ENCODE peak calls at places on chromosomes 7 and 10, in seven cellular contexts. L is cardiac muscle cell; B is left ventricle myocardium inferior; Z is CD4-positive, CD25-positive, alpha-beta regulatory T cell; M is AG04450; G is prostate gland; T is MG63. C is an unnamed sample. For H3K27me3, the result is how much of the 10 kb centered on the place peaks cover.

GRCh38 chr10:53314856-53315255 is 542.3 kb upstream of the MBL2 start:
- DNase-seq in B (no peak), Z (no peak), L (peak), G (no peak), T (peak), M (peak), C (no peak)

GRCh38 chr10:85682621-85683020 is 684.0 kb downstream of the GRID1 start:
- DNase-seq in G (no peak), B (no peak), M (no peak), L (no peak), T (no peak), Z (no peak), C (no peak)

GRCh38 chr10:129841590-129841989 is 122.5 kb downstream of the EBF3 start:
- DNase-seq in L (no peak), G (no peak), Z (no peak), B (no peak), M (no peak), T (no peak), C (no peak)

GRCh38 chr7:84950836-84951235 is 236.0 kb downstream of the SEMA3D start:
- DNase-seq in L (no peak), M (no peak), Z (no peak), B (no peak), G (no peak), T (no peak), C (no peak)

GRCh38 chr10:58651040-58651439 is 138.4 kb downstream of the BICC1 start:
- DNase-seq in Z (no peak), L (no peak), G (no peak), T (no peak), M (no peak), B (no peak), C (no peak)

GRCh38 chr10:86673827-86674581 is 5.7 kb downstream of the LDB3 start:
- DNase-seq in T (no peak), G (no peak), L (no peak), B (no peak), Z (no peak), M (no peak), C (no peak)

GRCh38 chr7:152986369-152986768 is 226.8 kb downstream of the ACTR3B start:
- DNase-seq in Z (no peak), M (no peak), G (no peak), T (no peak), L (no peak), B (no peak), C (no peak)

GRCh38 chr10:112847778-112848177 is 102.3 kb upstream of the TCF7L2 start:
- DNase-seq in L (no peak), M (no peak), T (no peak), G (no peak), B (no peak), Z (no peak), C (no peak)

GRCh38 chr7:116443101-116443523 is 56.4 kb upstream of the CAV2 start:
- DNase-seq in M (peak), L (no peak), G (no peak), T (no peak), Z (no peak), B (no peak), C (no peak)

GRCh38 chr7:101702362-101702850 is 73.3 kb upstream of the MYL10 start:
- DNase-seq in G (peak), M (no peak), L (no peak), T (peak), B (no peak), Z (no peak), C (no peak)

GRCh38 chr7:157853076-157853788 is 516.4 kb downstream of the DNAJB6 start:
- DNase-seq in Z (no peak), B (no peak), M (no peak), T (no peak), G (no peak), L (no peak), C (no peak)

GRCh38 chr10:48234807-48235206 is 39.7 kb downstream of the FRMPD2 start:
- DNase-seq in T (no peak), G (no peak), L (no peak), Z (no peak), M (no peak), B (no peak), C (no peak)

GRCh38 chr7:90816511-90817142 is 220.5 kb downstream of the CDK14 start:
- DNase-seq in Z (no peak), B (no peak), M (peak), T (peak), G (peak), L (no peak), C (no peak)

GRCh38 chr7:103009466-103010219 is 65.0 kb downstream of the FBXL13 start:
- DNase-seq in Z (no peak), T (no peak), L (no peak), B (no peak), G (no peak), M (no peak), C (no peak)

GRCh38 chr10:110857265-110858158 is 14.2 kb upstream of the PDCD4 start:
- DNase-seq in T (no peak), Z (no peak), G (peak), L (no peak), M (peak), B (no peak), C (no peak)

GRCh38 chr10:102645388-102645740 is 1.1 kb downstream of the TRIM8 start:
- DNase-seq in G (peak), M (no peak), T (peak), L (peak), Z (no peak), B (peak), C (no peak)

GRCh38 chr7:30998180-30998579 is 34.4 kb downstream of the GHRHR start:
- DNase-seq in M (no peak), B (peak), G (no peak), L (no peak), T (no peak), Z (no peak), C (no peak)

GRCh38 chr10:35204650-35205319 is 78.1 kb downstream of the CREM start:
- DNase-seq in G (no peak), L (no peak), Z (no peak), T (no peak), B (no peak), M (no peak), C (no peak)

GRCh38 chr7:141915565-141915964 is 634 bp upstream of the OR9A4 start:
- DNase-seq in M (no peak), B (no peak), T (no peak), L (no peak), G (no peak), Z (no peak), C (no peak)

GRCh38 chr10:72016608-72017310 is 52.6 kb downstream of the CHST3 start:
- DNase-seq in M (no peak), G (no peak), Z (no peak), L (no peak), T (no peak), B (peak), C (no peak)

GRCh38 chr10:1578392-1579140 is 158.8 kb downstream of the ADARB2 start:
- DNase-seq in G (no peak), L (no peak), Z (no peak), M (no peak), T (no peak), B (no peak), C (no peak)

GRCh38 chr7:112080441-112080840 is 125.8 kb downstream of the DOCK4 start:
- DNase-seq in L (no peak), M (peak), Z (no peak), T (peak), B (no peak), G (no peak), C (no peak)

GRCh38 chr7:18508441-18509427 is 13.2 kb downstream of the HDAC9 start:
- DNase-seq in Z (no peak), G (no peak), B (no peak), M (peak), T (peak), L (peak), C (no peak)

GRCh38 chr10:42782446-42783180 is at the start of gene BMS1:
- DNase-seq in L (peak), M (peak), Z (peak), T (peak), B (peak), G (peak), C (peak)

GRCh38 chr7:17618652-17618974 is 320.2 kb downstream of the AHR start:
- DNase-seq in G (no peak), Z (no peak), L (no peak), T (no peak), B (no peak), M (no peak), C (no peak)

GRCh38 chr10:119221201-119221600 is 13.8 kb downstream of the GRK5 start:
- DNase-seq in T (no peak), G (no peak), B (no peak), M (no peak), Z (no peak), L (no peak), C (no peak)

GRCh38 chr7:36021367-36021766 is 131.7 kb upstream of the EEPD1 start:
- DNase-seq in L (no peak), B (no peak), M (no peak), T (peak), G (no peak), Z (no peak), C (no peak)

GRCh38 chr10:122267849-122268737 is 3.0 kb upstream of the BTBD16 start:
- DNase-seq in G (no peak), Z (peak), L (peak), T (peak), M (no peak), B (peak), C (peak)

GRCh38 chr10:110434477-110435096 is 63.1 kb upstream of the DUSP5 start:
- DNase-seq in M (no peak), B (no peak), T (no peak), L (no peak), G (no peak), Z (no peak), C (no peak)

GRCh38 chr10:133456041-133456951 is 2.6 kb downstream of the SCART1 start:
- DNase-seq in L (no peak), G (no peak), T (no peak), M (no peak), Z (no peak), B (peak), C (no peak)

DNA sequence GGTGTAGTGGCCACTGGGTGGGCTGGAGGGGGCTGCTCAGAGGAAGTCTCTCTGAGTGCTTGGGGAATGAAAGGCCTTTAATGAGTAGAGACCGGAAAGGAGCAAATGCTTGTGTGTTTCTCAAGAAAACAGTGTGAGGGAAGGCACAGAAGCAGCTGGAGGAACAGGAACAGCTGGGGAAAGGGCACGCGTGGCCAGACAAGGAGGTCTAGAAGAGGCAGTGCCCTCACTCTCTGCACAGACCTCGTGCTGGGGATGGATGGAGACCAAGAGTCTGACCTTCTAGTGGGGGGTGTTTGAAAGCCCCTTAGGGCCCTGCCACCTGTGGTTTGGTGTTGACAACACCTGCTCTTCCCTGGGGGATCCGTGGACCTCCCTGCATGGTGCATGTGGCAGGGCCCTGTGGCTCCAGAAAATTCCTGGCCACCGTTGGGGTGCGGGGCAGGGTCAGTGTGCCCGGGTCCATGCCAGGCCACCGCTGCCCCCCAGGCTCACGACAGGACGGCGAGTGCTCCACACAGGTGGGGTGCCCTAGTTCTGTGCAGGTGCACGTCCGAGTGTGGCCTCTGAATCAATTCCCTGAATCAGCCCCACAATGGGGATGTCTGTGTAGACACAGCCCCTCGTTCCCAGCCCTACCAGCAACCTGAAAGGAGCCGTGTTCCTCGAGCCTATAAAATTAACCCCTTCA is 25.9 kb upstream of the FAM20C start:
- DNase-seq in L (no peak), Z (no peak), B (no peak), T (no peak), M (no peak), G (no peak), C (no peak)
- H3K27me3 ChIP-seq in L (under half), Z (under half), B (under half), T (under half), M (under half), G (under half), C (under half)

GRCh38 chr7:1644341-1645070 is 25.6 kb upstream of the ELFN1 start:
- DNase-seq in M (no peak), Z (no peak), G (no peak), B (peak), L (no peak), T (no peak), C (no peak)
- H3K27me3 ChIP-seq in M (under half), Z (under half), G (under half), B (half or more), L (under half), T (under half), C (under half)

DNA sequence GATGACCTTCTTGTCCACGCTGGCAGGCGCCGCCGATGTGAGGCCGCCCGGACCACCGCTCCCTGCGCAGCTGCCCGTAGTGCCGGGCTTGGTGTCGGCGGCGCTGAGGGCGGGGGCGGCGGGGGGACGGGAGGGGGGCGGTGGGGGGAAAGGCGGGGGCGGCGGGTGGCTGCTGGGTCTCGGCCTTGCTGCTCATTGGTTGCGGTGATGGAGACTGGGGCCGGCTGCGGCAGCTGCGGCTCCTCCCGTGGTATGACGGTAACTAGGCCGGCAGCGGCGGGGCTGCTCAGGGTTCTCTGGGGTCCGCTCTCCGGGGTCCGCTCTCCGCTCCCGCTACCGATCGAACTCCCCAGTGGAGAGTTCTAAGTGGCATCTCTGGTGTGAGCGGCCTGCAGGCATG is 1.8 kb upstream of the EFCAB10 start:
- DNase-seq in B (no peak), Z (no peak), L (no peak), M (no peak), T (no peak), G (no peak), C (no peak)
- H3K27me3 ChIP-seq in B (under half), Z (under half), L (under half), M (under half), T (under half), G (under half), C (under half)

GRCh38 chr10:100835810-100836209 is 77.0 kb upstream of the SLF2 start:
- DNase-seq in L (no peak), B (no peak), T (no peak), Z (no peak), M (no peak), G (no peak), C (no peak)
- H3K27me3 ChIP-seq in L (half or more), B (half or more), T (under half), Z (under half), M (under half), G (under half), C (under half)

DNA sequence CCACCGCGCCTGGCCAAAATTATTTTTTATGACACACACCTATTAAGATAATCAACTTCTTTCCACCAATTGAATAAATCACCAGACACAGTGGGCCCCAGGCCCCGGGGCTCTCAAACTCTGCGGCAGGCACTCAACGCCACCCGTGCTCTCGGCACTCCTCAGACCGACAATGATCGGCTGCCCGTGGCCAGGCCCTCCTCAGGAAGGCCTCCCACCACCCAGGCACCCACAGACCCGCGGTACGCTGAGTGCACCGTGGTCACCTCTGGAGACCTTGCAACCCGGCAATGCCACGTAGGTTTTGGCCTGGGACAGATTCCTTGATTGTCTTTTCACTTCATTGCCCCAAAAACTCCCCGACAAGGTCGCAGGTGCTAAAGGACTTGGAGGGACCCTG is 6.9 kb downstream of the RADIL start:
- DNase-seq in T (no peak), G (no peak), M (no peak), B (no peak), Z (no peak), L (no peak), C (no peak)
- H3K27me3 ChIP-seq in T (under half), G (under half), M (under half), B (under half), Z (under half), L (under half), C (under half)

GRCh38 chr7:19772323-19772722 is 1.1 kb downstream of the TMEM196 start:
- DNase-seq in L (peak), M (no peak), B (no peak), T (no peak), G (no peak), Z (no peak), C (no peak)

GRCh38 chr7:19772858-19773337 is 519 bp downstream of the TMEM196 start:
- DNase-seq in T (peak), G (no peak), B (no peak), M (no peak), Z (no peak), L (peak), C (no peak)

GRCh38 chr7:19776981-19777380 is 3.6 kb upstream of the TMEM196 start:
- DNase-seq in T (no peak), Z (no peak), L (no peak), M (no peak), B (no peak), G (no peak), C (no peak)

DNA sequence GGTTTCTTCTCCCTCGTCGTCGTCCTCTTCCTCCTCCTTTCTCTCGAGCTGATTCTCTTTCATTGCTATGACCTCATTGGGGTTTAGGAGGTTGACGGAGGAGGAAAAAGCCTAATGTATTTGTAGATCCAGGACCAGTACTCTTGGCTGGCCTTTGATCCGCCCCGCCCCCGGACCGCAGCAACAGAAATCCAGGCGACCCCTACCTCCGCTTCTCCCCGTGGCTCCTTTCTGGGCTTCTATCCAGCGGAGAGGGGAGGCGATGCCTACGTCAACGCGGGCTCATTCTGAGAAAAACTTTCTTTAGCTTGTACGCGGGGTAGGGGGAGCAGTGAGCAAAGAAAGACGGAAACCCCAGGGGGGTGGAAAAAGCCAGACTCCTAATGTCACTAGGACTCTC is at the start of gene TMEM196:
- DNase-seq in Z (no peak), B (no peak), T (no peak), G (no peak), L (peak), M (no peak), C (no peak)
- H3K27me3 ChIP-seq in Z (under half), B (half or more), T (under half), G (under half), L (under half), M (under half), C (under half)